ENCODE peak calls at places on chromosomes 3 and 15, in five cellular contexts. One of them, this sample, is unnamed.

GRCh38 chr15:55782901-55783300 is 39.9 kb upstream of the PRTG start:
- DNase-seq in A673: no peak
- DNase-seq in H9: no peak
- DNase-seq in left ventricle myocardium inferior: no peak
- DNase-seq in transverse colon: no peak
- DNase-seq in this sample: no peak

GRCh38 chr3:18712713-18713575 is 287.8 kb upstream of the SATB1 start:
- DNase-seq in A673: no peak
- DNase-seq in H9: no peak
- DNase-seq in left ventricle myocardium inferior: no peak
- DNase-seq in transverse colon: no peak
- DNase-seq in this sample: no peak

GRCh38 chr3:125075738-125076137 is 19.9 kb upstream of the HEG1 start:
- DNase-seq in A673: no peak
- DNase-seq in H9: no peak
- DNase-seq in left ventricle myocardium inferior: no peak
- DNase-seq in transverse colon: no peak
- DNase-seq in this sample: peak

GRCh38 chr15:65382146-65382491 is 4.3 kb upstream of the IGDCC3 start:
- DNase-seq in A673: no peak
- DNase-seq in H9: no peak
- DNase-seq in left ventricle myocardium inferior: no peak
- DNase-seq in transverse colon: no peak
- DNase-seq in this sample: no peak

GRCh38 chr3:12405432-12406272 is 78.6 kb upstream of the TSEN2 start:
- DNase-seq in A673: peak
- DNase-seq in H9: no peak
- DNase-seq in left ventricle myocardium inferior: peak
- DNase-seq in transverse colon: peak
- DNase-seq in this sample: no peak

GRCh38 chr15:70788114-70789049 is 25.0 kb upstream of the UACA start:
- DNase-seq in A673: no peak
- DNase-seq in H9: no peak
- DNase-seq in left ventricle myocardium inferior: no peak
- DNase-seq in transverse colon: no peak
- DNase-seq in this sample: no peak

GRCh38 chr3:71369733-71370391 is 213.7 kb downstream of the FOXP1 start:
- DNase-seq in A673: no peak
- DNase-seq in H9: no peak
- DNase-seq in left ventricle myocardium inferior: no peak
- DNase-seq in transverse colon: no peak
- DNase-seq in this sample: no peak

GRCh38 chr3:89025185-89025584 is 82.2 kb upstream of the EPHA3 start:
- DNase-seq in A673: peak
- DNase-seq in H9: no peak
- DNase-seq in left ventricle myocardium inferior: no peak
- DNase-seq in transverse colon: no peak
- DNase-seq in this sample: no peak

GRCh38 chr15:52257734-52258062 is 37.9 kb downstream of the MYO5C start:
- DNase-seq in A673: peak
- DNase-seq in H9: no peak
- DNase-seq in left ventricle myocardium inferior: no peak
- DNase-seq in transverse colon: no peak
- DNase-seq in this sample: no peak

GRCh38 chr15:89888214-89888804 is 5.5 kb downstream of the AP3S2 start:
- DNase-seq in A673: peak
- DNase-seq in H9: no peak
- DNase-seq in left ventricle myocardium inferior: no peak
- DNase-seq in transverse colon: peak
- DNase-seq in this sample: no peak

GRCh38 chr15:93121994-93122910 is 33.2 kb upstream of the RGMA start:
- DNase-seq in A673: peak
- DNase-seq in H9: no peak
- DNase-seq in left ventricle myocardium inferior: peak
- DNase-seq in transverse colon: no peak
- DNase-seq in this sample: no peak

GRCh38 chr3:170500995-170501394 is 82.3 kb downstream of the CLDN11 start:
- DNase-seq in A673: no peak
- DNase-seq in H9: peak
- DNase-seq in left ventricle myocardium inferior: no peak
- DNase-seq in transverse colon: no peak
- DNase-seq in this sample: no peak

GRCh38 chr15:42110367-42110766 is 16.0 kb upstream of the PLA2G4D start:
- DNase-seq in A673: no peak
- DNase-seq in H9: no peak
- DNase-seq in left ventricle myocardium inferior: no peak
- DNase-seq in transverse colon: no peak
- DNase-seq in this sample: no peak

GRCh38 chr3:186818956-186819355 is 12.7 kb upstream of the RFC4 start:
- DNase-seq in A673: no peak
- DNase-seq in H9: no peak
- DNase-seq in left ventricle myocardium inferior: no peak
- DNase-seq in transverse colon: no peak
- DNase-seq in this sample: no peak

GRCh38 chr15:40915679-40916078 is 13.5 kb upstream of the DLL4 start:
- DNase-seq in A673: no peak
- DNase-seq in H9: no peak
- DNase-seq in left ventricle myocardium inferior: no peak
- DNase-seq in transverse colon: no peak
- DNase-seq in this sample: no peak

GRCh38 chr3:147415819-147416218 is 6.7 kb downstream of the ZIC1 start:
- DNase-seq in A673: no peak
- DNase-seq in H9: no peak
- DNase-seq in left ventricle myocardium inferior: no peak
- DNase-seq in transverse colon: no peak
- DNase-seq in this sample: no peak

GRCh38 chr3:152745677-152746076 is 89.3 kb upstream of the P2RY1 start:
- DNase-seq in A673: no peak
- DNase-seq in H9: peak
- DNase-seq in left ventricle myocardium inferior: no peak
- DNase-seq in transverse colon: no peak
- DNase-seq in this sample: no peak

GRCh38 chr3:41318520-41318919 is 119.2 kb downstream of the CTNNB1 start:
- DNase-seq in A673: no peak
- DNase-seq in H9: no peak
- DNase-seq in left ventricle myocardium inferior: no peak
- DNase-seq in transverse colon: no peak
- DNase-seq in this sample: no peak

GRCh38 chr3:106403746-106404145 is 534.9 kb upstream of the CBLB start:
- DNase-seq in A673: no peak
- DNase-seq in H9: no peak
- DNase-seq in left ventricle myocardium inferior: no peak
- DNase-seq in transverse colon: no peak
- DNase-seq in this sample: no peak

GRCh38 chr3:144265527-144266100 is 294.0 kb downstream of the DIPK2A start:
- DNase-seq in A673: no peak
- DNase-seq in H9: no peak
- DNase-seq in left ventricle myocardium inferior: no peak
- DNase-seq in transverse colon: no peak
- DNase-seq in this sample: no peak

GRCh38 chr3:107545680-107546120 is 22.9 kb downstream of the BBX start:
- DNase-seq in A673: peak
- DNase-seq in H9: no peak
- DNase-seq in left ventricle myocardium inferior: no peak
- DNase-seq in transverse colon: no peak
- DNase-seq in this sample: no peak

GRCh38 chr15:72198410-72199270 is 1.1 kb upstream of the GRAMD2A start:
- DNase-seq in A673: no peak
- DNase-seq in H9: no peak
- DNase-seq in left ventricle myocardium inferior: no peak
- DNase-seq in transverse colon: no peak
- DNase-seq in this sample: no peak

GRCh38 chr3:33096103-33096868 is 660 bp downstream of the GLB1 start:
- DNase-seq in A673: peak
- DNase-seq in H9: peak
- DNase-seq in left ventricle myocardium inferior: peak
- DNase-seq in transverse colon: peak
- DNase-seq in this sample: peak

GRCh38 chr3:37441689-37442088 is 267.3 kb upstream of the LRRFIP2 start:
- DNase-seq in A673: no peak
- DNase-seq in H9: no peak
- DNase-seq in left ventricle myocardium inferior: no peak
- DNase-seq in transverse colon: no peak
- DNase-seq in this sample: no peak

GRCh38 chr3:165343185-165343584 is 147.0 kb upstream of the SLITRK3 start:
- DNase-seq in A673: no peak
- DNase-seq in H9: no peak
- DNase-seq in left ventricle myocardium inferior: no peak
- DNase-seq in transverse colon: no peak
- DNase-seq in this sample: no peak

GRCh38 chr3:107829185-107829584 is 261.6 kb downstream of the CD47 start:
- DNase-seq in A673: no peak
- DNase-seq in H9: no peak
- DNase-seq in left ventricle myocardium inferior: no peak
- DNase-seq in transverse colon: no peak
- DNase-seq in this sample: no peak

GRCh38 chr3:153350420-153350819 is 188.4 kb downstream of the RAP2B start:
- DNase-seq in A673: no peak
- DNase-seq in H9: no peak
- DNase-seq in left ventricle myocardium inferior: no peak
- DNase-seq in transverse colon: no peak
- DNase-seq in this sample: no peak

GRCh38 chr15:80494311-80494710 is 90.1 kb downstream of the ARNT2 start:
- DNase-seq in A673: peak
- DNase-seq in H9: no peak
- DNase-seq in left ventricle myocardium inferior: no peak
- DNase-seq in transverse colon: no peak
- DNase-seq in this sample: no peak

GRCh38 chr3:11711826-11712225 is 68.1 kb upstream of the VGLL4 start:
- DNase-seq in A673: no peak
- DNase-seq in H9: no peak
- DNase-seq in left ventricle myocardium inferior: no peak
- DNase-seq in transverse colon: no peak
- DNase-seq in this sample: no peak

GRCh38 chr3:8929860-8930259 is 33.4 kb downstream of the RAD18 start:
- DNase-seq in A673: no peak
- DNase-seq in H9: no peak
- DNase-seq in left ventricle myocardium inferior: no peak
- DNase-seq in transverse colon: no peak
- DNase-seq in this sample: no peak

GRCh38 chr15:45641374-45641778 is 6.5 kb downstream of the SQOR start:
- DNase-seq in A673: no peak
- DNase-seq in H9: no peak
- DNase-seq in left ventricle myocardium inferior: no peak
- DNase-seq in transverse colon: peak
- DNase-seq in this sample: no peak

GRCh38 chr3:148735597-148735996 is 37.9 kb downstream of the AGTR1 start:
- DNase-seq in A673: no peak
- DNase-seq in H9: no peak
- DNase-seq in left ventricle myocardium inferior: no peak
- DNase-seq in transverse colon: no peak
- DNase-seq in this sample: no peak

GRCh38 chr3:105334138-105334882 is 32.4 kb upstream of the ALCAM start:
- DNase-seq in A673: no peak
- DNase-seq in H9: no peak
- DNase-seq in left ventricle myocardium inferior: no peak
- DNase-seq in transverse colon: no peak
- DNase-seq in this sample: no peak
- TF ChIP-seq CTCF in A673: no peak
- TF ChIP-seq CTCF in H9: no peak
- TF ChIP-seq CTCF in left ventricle myocardium inferior: no peak
- TF ChIP-seq CTCF in transverse colon: no peak
- TF ChIP-seq CTCF in this sample: no peak

DNA sequence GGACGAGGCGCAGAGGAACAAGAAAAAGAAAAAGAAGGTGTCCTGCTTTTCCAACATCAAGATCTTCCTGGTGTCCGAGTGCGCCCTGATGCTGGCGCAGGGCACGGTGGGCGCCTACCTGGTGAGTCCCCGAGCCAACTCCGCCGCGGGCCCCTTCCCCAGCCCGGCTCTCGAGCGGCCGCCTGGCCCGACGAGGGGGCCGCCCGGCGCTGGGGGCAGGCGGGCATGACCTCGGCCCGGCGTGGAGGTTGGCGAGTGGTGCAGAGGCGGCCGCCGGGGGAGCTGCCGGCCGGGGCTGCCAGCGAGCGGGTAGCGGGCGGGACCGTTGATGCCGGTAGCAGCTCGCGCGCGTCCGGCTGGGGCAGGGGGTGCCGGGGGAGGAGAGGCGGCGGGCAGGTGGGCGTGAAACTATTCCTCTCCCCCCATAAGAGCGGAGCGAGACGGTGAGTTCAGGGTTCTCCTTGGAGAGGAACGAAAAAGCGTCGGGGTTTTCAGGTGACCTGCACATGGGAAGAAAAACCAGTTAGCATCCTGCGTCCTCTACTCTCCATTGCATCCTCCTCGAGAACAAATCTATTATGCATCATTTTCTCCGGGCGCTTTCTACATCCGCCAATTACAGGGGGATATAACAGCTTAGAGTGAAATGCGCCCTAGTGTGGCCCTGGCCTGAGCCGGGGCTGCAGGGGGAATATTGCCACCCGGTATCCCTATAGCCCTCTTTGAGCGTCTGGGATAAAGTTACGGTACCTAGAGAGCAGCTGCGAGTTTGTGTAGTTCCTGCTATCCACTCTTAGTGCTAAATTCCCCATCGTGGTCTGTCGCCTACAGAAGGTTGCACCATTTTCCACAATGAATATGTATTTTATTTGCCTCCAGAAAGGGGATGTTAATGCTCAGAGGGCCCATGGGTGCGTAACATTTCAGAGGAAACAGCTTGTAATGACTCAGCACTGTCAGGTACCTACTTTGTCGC is 748 bp downstream of the SLCO3A1 start:
- DNase-seq in A673: peak
- DNase-seq in H9: peak
- DNase-seq in left ventricle myocardium inferior: peak
- DNase-seq in transverse colon: peak
- DNase-seq in this sample: peak
- TF ChIP-seq CTCF in A673: no peak
- TF ChIP-seq CTCF in H9: peak
- TF ChIP-seq CTCF in left ventricle myocardium inferior: peak
- TF ChIP-seq CTCF in transverse colon: peak
- TF ChIP-seq CTCF in this sample: no peak

GRCh38 chr15:28881600-28881999 is 4.2 kb upstream of the APBA2 start:
- DNase-seq in A673: no peak
- DNase-seq in H9: no peak
- DNase-seq in left ventricle myocardium inferior: no peak
- DNase-seq in transverse colon: no peak
- DNase-seq in this sample: no peak
- TF ChIP-seq CTCF in A673: no peak
- TF ChIP-seq CTCF in H9: no peak
- TF ChIP-seq CTCF in left ventricle myocardium inferior: no peak
- TF ChIP-seq CTCF in transverse colon: no peak
- TF ChIP-seq CTCF in this sample: no peak

GRCh38 chr3:126509565-126510322 is 7.8 kb downstream of the UROC1 start:
- DNase-seq in A673: no peak
- DNase-seq in H9: no peak
- DNase-seq in left ventricle myocardium inferior: no peak
- DNase-seq in transverse colon: no peak
- DNase-seq in this sample: no peak
- TF ChIP-seq CTCF in A673: no peak
- TF ChIP-seq CTCF in H9: no peak
- TF ChIP-seq CTCF in left ventricle myocardium inferior: no peak
- TF ChIP-seq CTCF in transverse colon: no peak
- TF ChIP-seq CTCF in this sample: no peak

DNA sequence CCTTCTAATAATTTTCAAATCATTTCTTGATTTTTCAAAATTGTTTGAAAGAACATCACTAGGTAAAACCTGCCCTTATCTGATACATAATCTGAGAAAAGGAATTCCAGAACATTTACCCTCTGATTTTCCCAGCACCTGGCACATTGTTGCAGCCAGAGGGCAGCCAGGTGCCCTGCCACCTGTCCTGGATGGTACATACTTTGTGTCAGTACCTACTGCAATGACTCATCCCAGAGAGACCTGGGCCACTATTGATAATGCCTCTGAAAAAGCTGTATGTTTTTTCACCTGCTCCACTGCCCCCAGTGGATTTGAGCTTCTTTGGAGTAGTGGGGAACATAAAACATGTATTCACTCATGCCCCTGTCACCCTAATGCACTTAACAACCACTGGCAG is 648.9 kb upstream of the GBE1 start:
- DNase-seq in A673: no peak
- DNase-seq in H9: peak
- DNase-seq in left ventricle myocardium inferior: no peak
- DNase-seq in transverse colon: no peak
- DNase-seq in this sample: no peak
- TF ChIP-seq CTCF in A673: no peak
- TF ChIP-seq CTCF in H9: peak
- TF ChIP-seq CTCF in left ventricle myocardium inferior: no peak
- TF ChIP-seq CTCF in transverse colon: no peak
- TF ChIP-seq CTCF in this sample: no peak